ENCODE peak calls at places on chromosomes 12 and 14, in six cellular contexts. D is lung, O is NT2/D1, C is adrenal gland, G is osteoblast, Q is SJCRH30. H is an unnamed sample. For H3K4me1, the result is how much of the 10 kb centered on the place peaks cover.

GRCh38 chr12:29889737-29890136 is 106.0 kb upstream of the TMTC1 start:
- DNase-seq in D (peak), O (peak), C (peak), G (peak), Q (peak), H (peak)

GRCh38 chr12:121712462-121713256 is at the start of gene TMEM120B:
- DNase-seq in D (peak), O (peak), C (peak), G (peak), Q (peak), H (peak)

GRCh38 chr12:89864419-89864818 is 155.8 kb upstream of the ATP2B1 start:
- DNase-seq in D (no peak), O (no peak), C (no peak), G (no peak), Q (no peak), H (no peak)

GRCh38 chr12:4435537-4435936 is 10.1 kb downstream of the FGF6 start:
- DNase-seq in D (no peak), O (no peak), C (no peak), G (no peak), Q (peak), H (no peak)

GRCh38 chr12:69821441-69822204 is 3.4 kb upstream of the MYRFL start:
- DNase-seq in D (no peak), O (no peak), C (no peak), G (peak), Q (peak), H (peak)

GRCh38 chr12:65362231-65362630 is 83.7 kb downstream of the MSRB3 start:
- DNase-seq in D (no peak), O (no peak), C (no peak), G (no peak), Q (no peak), H (no peak)

GRCh38 chr14:89748004-89748403 is 206.5 kb downstream of the EFCAB11 start:
- DNase-seq in D (no peak), O (no peak), C (no peak), G (no peak), Q (no peak), H (no peak)

GRCh38 chr12:2358986-2359658 is 306.3 kb downstream of the CACNA1C start:
- DNase-seq in D (no peak), O (no peak), C (no peak), G (no peak), Q (no peak), H (no peak)

GRCh38 chr14:73662439-73663056 is 17.8 kb downstream of the DNAL1 start:
- DNase-seq in D (no peak), O (peak), C (peak), G (no peak), Q (peak), H (peak)

GRCh38 chr12:94309348-94309747 is 150.3 kb downstream of the CEP83 start:
- DNase-seq in D (no peak), O (no peak), C (no peak), G (no peak), Q (no peak), H (no peak)

GRCh38 chr12:39722511-39722910 is 102.9 kb upstream of the ABCD2 start:
- DNase-seq in D (no peak), O (no peak), C (no peak), G (no peak), Q (no peak), H (no peak)

GRCh38 chr12:39723831-39724230 is 104.2 kb upstream of the ABCD2 start:
- DNase-seq in D (no peak), O (no peak), C (no peak), G (peak), Q (peak), H (peak)
- H3K4me1 ChIP-seq in D (under half), O (under half), C (under half), G (under half), Q (under half), H (under half)

GRCh38 chr12:127767631-127768030 is 499.3 kb upstream of the TMEM132C start:
- DNase-seq in D (no peak), O (no peak), C (no peak), G (no peak), Q (peak), H (no peak)
- H3K4me3 ChIP-seq in D (no peak), O (no peak), C (no peak), G (no peak), Q (no peak), H (no peak)

DNA sequence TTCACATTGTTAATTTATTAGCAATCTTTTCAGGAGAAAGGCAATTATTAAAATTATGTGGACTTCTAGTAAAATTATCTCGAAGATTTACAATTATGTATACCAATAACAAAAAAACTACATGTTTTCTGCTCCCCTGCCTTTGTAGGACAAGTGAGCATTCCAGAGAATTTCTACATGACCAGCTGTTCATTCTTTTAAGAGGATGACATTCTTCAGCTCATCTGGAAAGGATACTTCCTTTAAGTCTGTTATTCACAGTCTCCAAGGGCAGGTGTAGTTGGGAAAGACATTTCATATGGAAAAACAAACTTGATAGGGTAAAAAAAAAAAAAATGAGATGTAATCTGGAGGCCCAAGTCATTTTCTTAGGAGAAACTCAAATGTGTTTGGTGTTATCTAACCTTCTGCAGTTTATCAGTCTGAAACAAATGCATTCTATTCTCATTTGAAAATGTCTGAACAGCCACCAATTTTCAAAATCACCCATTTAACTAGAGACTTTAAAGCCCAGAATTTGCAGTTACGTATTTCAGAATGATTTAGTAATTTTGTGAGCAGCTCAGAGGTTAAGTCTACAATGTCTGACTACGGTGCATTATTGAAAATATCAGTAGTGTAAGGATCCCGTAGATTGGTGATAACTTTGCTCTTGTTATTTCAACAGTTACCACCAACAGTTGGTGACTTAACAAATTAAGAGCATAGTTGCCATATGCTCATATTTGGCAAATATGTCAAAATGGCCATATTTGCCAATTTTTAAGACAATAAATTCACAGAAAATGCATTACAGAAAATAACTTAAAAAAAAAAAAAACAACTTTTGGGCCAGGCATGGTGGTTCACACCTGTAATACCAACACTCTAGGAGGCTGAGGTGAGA is 1.8 kb upstream of the PHLDA1 start:
- DNase-seq in D (no peak), O (no peak), C (no peak), G (no peak), Q (peak), H (no peak)
- H3K4me1 ChIP-seq in D (under half), O (under half), C (under half), G (under half), Q (under half), H (under half)

GRCh38 chr12:68749443-68749842 is 3.5 kb downstream of the SLC35E3 start:
- DNase-seq in D (no peak), O (no peak), C (no peak), G (no peak), Q (no peak), H (no peak)
- H3K4me3 ChIP-seq in D (no peak), O (no peak), C (no peak), G (no peak), Q (no peak), H (no peak)

GRCh38 chr12:92028039-92028709 is 117.5 kb downstream of the BTG1 start:
- DNase-seq in D (no peak), O (no peak), C (no peak), G (peak), Q (no peak), H (no peak)

GRCh38 chr12:92030618-92031017 is 115.0 kb downstream of the BTG1 start:
- DNase-seq in D (peak), O (no peak), C (peak), G (no peak), Q (peak), H (no peak)

GRCh38 chr12:92029136-92029535 is 116.5 kb downstream of the BTG1 start:
- DNase-seq in D (no peak), O (no peak), C (no peak), G (no peak), Q (no peak), H (no peak)

GRCh38 chr12:92032101-92032500 is 113.5 kb downstream of the BTG1 start:
- DNase-seq in D (no peak), O (no peak), C (no peak), G (no peak), Q (no peak), H (no peak)

DNA sequence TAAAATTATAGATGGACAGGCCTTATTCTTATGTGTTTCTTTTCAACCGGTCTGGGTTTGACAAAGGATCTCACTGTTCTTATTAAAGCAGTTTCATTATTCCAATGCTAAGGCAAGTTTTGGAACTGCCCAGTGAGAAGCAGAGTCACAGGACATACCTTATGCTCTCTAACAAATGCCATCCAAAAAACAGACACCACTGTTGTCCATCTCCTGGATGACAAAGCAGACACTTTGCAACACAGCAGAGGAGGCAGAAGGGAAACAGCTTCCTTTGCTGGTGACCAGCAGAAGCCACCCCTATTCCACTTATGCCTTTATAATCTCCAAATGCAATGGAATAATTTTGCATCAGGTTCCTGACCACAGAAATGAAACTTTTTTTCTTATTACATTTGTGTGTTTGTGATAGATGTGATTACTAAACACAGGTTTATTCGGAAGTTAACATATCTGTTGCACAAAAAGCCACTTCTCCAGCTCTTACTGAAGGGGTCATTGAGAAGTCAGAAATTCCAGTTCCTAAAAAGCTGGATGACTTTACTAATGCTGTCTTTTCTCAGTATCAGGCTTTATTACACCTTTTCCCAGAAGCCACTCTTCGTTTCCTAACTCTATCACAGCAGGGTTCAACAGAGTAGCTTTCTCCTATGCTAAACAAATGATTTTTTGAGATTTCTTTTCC is 115.6 kb downstream of the BTG1 start:
- DNase-seq in D (no peak), O (no peak), C (no peak), G (no peak), Q (no peak), H (no peak)
- H3K4me1 ChIP-seq in D (under half), O (under half), C (under half), G (under half), Q (under half), H (under half)

GRCh38 chr12:12668005-12668404 is 28.0 kb downstream of the GPR19 start:
- DNase-seq in D (no peak), O (no peak), C (no peak), G (no peak), Q (no peak), H (no peak)
- H3K4me3 ChIP-seq in D (no peak), O (no peak), C (no peak), G (no peak), Q (no peak), H (no peak)

GRCh38 chr14:68791078-68791983 is 1.5 kb downstream of the ZFP36L1 start:
- DNase-seq in D (no peak), O (no peak), C (peak), G (peak), Q (peak), H (no peak)

GRCh38 chr14:68792830-68793733 is at the start of gene ZFP36L1:
- DNase-seq in D (peak), O (peak), C (peak), G (peak), Q (peak), H (no peak)

GRCh38 chr14:68790656-68791077 is 2.2 kb downstream of the ZFP36L1 start:
- DNase-seq in D (no peak), O (no peak), C (peak), G (peak), Q (no peak), H (no peak)

GRCh38 chr14:68793734-68794129 is 865 bp upstream of the ZFP36L1 start:
- DNase-seq in D (no peak), O (no peak), C (no peak), G (no peak), Q (no peak), H (no peak)

GRCh38 chr14:68792022-68792829 is 641 bp downstream of the ZFP36L1 start:
- DNase-seq in D (peak), O (no peak), C (peak), G (peak), Q (no peak), H (no peak)
- H3K4me1 ChIP-seq in D (under half), O (under half), C (under half), G (under half), Q (under half), H (under half)

DNA sequence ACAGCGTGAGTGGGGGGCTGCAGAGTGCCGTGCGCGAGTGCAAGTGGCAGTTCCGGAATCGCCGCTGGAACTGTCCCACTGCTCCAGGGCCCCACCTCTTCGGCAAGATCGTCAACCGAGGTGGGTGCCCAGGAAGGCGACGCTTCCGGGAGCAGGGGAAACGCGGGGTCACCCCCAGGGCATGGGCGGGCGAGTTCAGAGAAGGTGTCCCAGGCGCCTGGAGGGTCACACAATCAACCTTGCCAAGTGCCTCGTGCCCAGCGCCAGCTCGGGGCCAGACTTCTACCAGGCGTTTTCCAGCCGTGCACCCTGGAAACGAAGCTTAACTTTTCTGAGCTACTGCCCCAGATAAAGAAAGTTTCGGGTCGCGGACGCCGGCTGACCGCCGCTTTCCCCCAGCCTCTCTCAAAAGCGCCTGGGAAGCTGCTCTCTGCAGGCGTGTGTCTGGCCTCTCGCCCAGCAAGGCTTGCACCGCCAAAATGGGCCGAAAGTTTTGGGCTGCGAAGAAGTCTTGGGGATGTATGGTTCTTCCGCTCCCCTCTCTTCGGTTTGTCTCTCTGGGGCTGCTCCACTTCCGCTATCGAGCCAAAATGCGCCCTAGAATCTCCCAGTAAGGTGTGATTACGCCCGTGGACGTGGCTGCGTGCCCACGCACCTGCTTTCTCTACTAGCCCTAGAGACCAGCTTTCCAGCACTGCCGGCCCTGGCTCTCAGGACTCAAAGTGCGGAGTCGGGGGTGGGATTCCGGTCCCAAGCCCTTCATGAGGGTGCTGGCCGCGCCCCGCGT is 1.7 kb downstream of the WNT1 start:
- DNase-seq in D (no peak), O (no peak), C (no peak), G (peak), Q (no peak), H (no peak)
- H3K4me3 ChIP-seq in D (no peak), O (peak), C (peak), G (peak), Q (no peak), H (no peak)

H was measured in BE2C.